ENCODE peak calls at places on chromosome 21, in five cellular contexts. K is thoracic aorta, Q is progenitor cell of endocrine pancreas, Y is choroid plexus epithelial cell, I is A549. R is an unnamed sample.

GRCh38 chr21:33698088-33698487 is 55.8 kb downstream of the ITSN1 start:
- DNase-seq in Q (no peak), K (no peak), Y (no peak), I (no peak), R (no peak)

GRCh38 chr21:38472709-38473108 is 25.6 kb downstream of the ERG start:
- DNase-seq in Q (no peak), K (no peak), I (no peak), Y (peak; percentile 42), R (no peak)

GRCh38 chr21:16124397-16125130 is 394.8 kb downstream of the USP25 start:
- DNase-seq in Q (no peak), I (peak; percentile 39), K (no peak), Y (peak; percentile 92), R (peak; percentile 90)

GRCh38 chr21:26881504-26882228 is 36.5 kb upstream of the ADAMTS1 start:
- DNase-seq in Q (no peak), I (peak; percentile 1), K (no peak), Y (peak; percentile 62), R (peak; percentile 28)

GRCh38 chr21:14913576-14914146 is 151.1 kb downstream of the NRIP1 start:
- DNase-seq in K (no peak), Y (no peak), I (no peak), Q (no peak), R (no peak)

GRCh38 chr21:42031816-42032215 is 21.7 kb upstream of the ZBTB21 start:
- DNase-seq in I (no peak), Y (no peak), K (no peak), Q (no peak), R (no peak)

GRCh38 chr21:27363719-27364479 is 397.0 kb upstream of the ADAMTS5 start:
- DNase-seq in Y (no peak), K (no peak), I (no peak), Q (no peak), R (peak; percentile 31)

GRCh38 chr21:27423906-27424595 is 457.2 kb upstream of the ADAMTS5 start:
- DNase-seq in Q (no peak), I (no peak), Y (peak; percentile 73), K (no peak), R (peak; percentile 88)

GRCh38 chr21:38037416-38037815 is 121.2 kb upstream of the KCNJ6 start:
- DNase-seq in K (no peak), Q (no peak), Y (peak; percentile 0), I (peak; percentile 47), R (peak; percentile 3)

GRCh38 chr21:33396966-33397365 is 6.2 kb upstream of the IFNGR2 start:
- DNase-seq in Y (peak; percentile 90), Q (no peak), K (no peak), I (no peak), R (peak; percentile 85)

GRCh38 chr21:46122758-46123683 is 25.1 kb downstream of the COL6A2 start:
- DNase-seq in I (no peak), Y (no peak), K (no peak), Q (no peak), R (no peak)

GRCh38 chr21:38853421-38853919 is 47.7 kb downstream of the ETS2 start:
- DNase-seq in I (peak; percentile 75), Q (no peak), K (no peak), Y (peak; percentile 93), R (peak; percentile 81)

GRCh38 chr21:45555251-45555556 is 13.0 kb upstream of the SLC19A1 start:
- DNase-seq in K (no peak), Y (no peak), I (no peak), Q (no peak), R (no peak)

GRCh38 chr21:20698585-20698984 is 299.6 kb upstream of the NCAM2 start:
- DNase-seq in Y (no peak), Q (no peak), K (no peak), I (no peak), R (no peak)

GRCh38 chr21:27564684-27565280 is 597.9 kb upstream of the ADAMTS5 start:
- DNase-seq in Q (no peak), I (peak; percentile 16), K (no peak), Y (peak; percentile 83), R (peak; percentile 69)

GRCh38 chr21:33543505-33544129 is 779 bp downstream of the SON start:
- DNase-seq in Q (peak; percentile 56), K (no peak), Y (no peak), I (no peak), R (no peak)

GRCh38 chr21:42221581-42222345 is 2.8 kb downstream of the ABCG1 start:
- DNase-seq in Y (peak; percentile 18), Q (no peak), I (no peak), K (no peak), R (no peak)

DNA sequence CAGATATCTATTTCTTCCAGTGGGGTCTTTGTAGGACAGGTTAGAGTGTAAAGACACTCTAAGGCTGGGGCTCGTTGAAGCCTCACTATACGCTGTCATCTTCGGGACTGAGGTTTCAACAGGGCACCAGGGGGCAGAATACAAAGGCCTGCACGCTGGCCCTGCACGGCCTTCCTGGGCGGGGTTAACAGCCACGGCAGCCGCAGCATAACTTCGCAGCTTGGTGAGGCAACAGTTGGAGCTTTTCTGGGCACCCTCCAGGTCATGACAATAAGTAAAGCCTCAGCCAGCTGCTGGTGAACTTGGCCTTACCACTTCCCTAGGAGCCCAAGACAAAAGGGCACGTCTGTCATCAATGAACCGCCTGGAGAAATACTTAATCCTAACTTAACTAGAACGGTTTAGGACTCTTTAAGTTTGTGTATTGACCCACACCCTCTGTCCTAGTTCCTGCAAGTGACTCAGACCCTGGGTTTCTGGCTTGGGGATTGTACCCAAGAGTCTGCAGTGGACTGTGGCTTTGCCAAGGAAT is 2.3 kb upstream of the RUNX1 start:
- DNase-seq in I (peak; percentile 79), Q (peak; percentile 56), K (peak; percentile 57), Y (peak; percentile 76), R (peak; percentile 97)
- TF ChIP-seq CTCF in I (peak; percentile 51), Q (peak; percentile 76), K (peak; percentile 30), Y (peak; percentile 69), R (peak; percentile 74)

DNA sequence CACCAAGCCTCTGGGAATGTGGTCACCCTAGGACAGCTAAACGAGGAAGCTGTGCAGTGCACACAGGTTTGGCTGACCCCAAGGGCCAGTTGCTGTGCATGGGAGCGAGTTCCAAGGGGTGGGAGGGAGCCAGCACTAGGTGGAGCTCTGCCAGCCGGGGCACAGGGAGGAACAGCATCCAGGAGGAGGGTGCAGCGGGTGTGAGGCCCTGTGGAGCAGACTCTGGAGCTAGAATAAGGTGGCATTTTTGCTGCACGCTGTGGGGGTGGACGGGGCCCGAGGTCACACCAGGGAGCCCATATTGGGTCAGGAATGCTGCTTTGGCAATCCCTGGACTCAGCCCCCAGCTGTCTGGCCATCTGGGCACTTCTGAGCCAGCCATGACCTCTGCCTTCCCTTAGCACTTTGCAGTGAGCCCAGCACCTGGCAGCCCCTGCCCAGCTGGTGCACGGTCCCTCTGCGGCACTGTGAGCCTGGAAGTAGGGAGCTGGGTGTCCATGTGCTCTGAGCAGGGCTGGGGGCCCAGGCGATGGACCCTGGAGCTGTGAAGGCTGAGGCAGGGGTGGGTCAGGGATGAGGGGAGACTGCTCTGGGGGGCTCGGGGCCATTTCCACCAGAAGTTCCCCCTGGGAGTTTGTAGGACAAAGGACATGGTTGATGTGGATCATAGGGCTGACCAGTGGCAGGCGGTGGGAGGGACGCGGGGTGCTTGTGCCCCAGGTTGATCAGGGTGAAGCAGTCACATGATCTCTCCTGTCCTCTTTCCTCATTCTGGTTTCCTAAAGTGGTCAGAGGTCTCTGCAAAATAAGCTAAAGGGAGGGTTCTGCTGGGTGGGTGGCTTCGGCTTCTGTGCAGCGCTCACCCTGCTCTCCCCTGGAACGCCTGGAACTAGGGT is 8.9 kb downstream of the PDXK start:
- DNase-seq in K (no peak), Y (peak; percentile 36), I (peak; percentile 65), Q (no peak), R (peak; percentile 25)
- TF ChIP-seq CTCF in K (no peak), Y (peak; percentile 16), I (peak; percentile 35), Q (no peak), R (no peak)

GRCh38 chr21:44509539-44509938 is 30.5 kb downstream of the KRTAP10-1 start:
- DNase-seq in I (peak; percentile 39), Q (no peak), K (no peak), Y (no peak), R (peak; percentile 7)
- TF ChIP-seq CTCF in I (no peak), Q (no peak), K (no peak), Y (no peak), R (peak; percentile 26)

GRCh38 chr21:36388835-36389234 is 3.6 kb downstream of the CHAF1B start:
- DNase-seq in Q (no peak), I (peak; percentile 52), K (no peak), Y (peak; percentile 53), R (peak; percentile 51)
- TF ChIP-seq CTCF in Q (peak; percentile 40), I (no peak), K (peak; percentile 31), Y (peak; percentile 40), R (peak; percentile 41)

GRCh38 chr21:43312011-43312410 is 114.9 kb downstream of the SIK1 start:
- DNase-seq in Q (no peak), I (no peak), K (no peak), Y (no peak), R (no peak)
- TF ChIP-seq CTCF in Q (no peak), I (no peak), K (no peak), Y (no peak), R (no peak)

GRCh38 chr21:40516336-40516735 is 330.6 kb downstream of the DSCAM start:
- DNase-seq in K (no peak), Y (no peak), Q (no peak), I (no peak), R (no peak)

GRCh38 chr21:40507978-40508377 is 339.0 kb downstream of the DSCAM start:
- DNase-seq in K (no peak), Q (no peak), Y (no peak), I (peak; percentile 56), R (peak; percentile 15)

GRCh38 chr21:40511976-40512375 is 335.0 kb downstream of the DSCAM start:
- DNase-seq in K (no peak), Y (no peak), I (peak; percentile 31), Q (no peak), R (peak; percentile 11)

GRCh38 chr21:40512590-40512989 is 334.4 kb downstream of the DSCAM start:
- DNase-seq in I (no peak), K (no peak), Y (no peak), Q (no peak), R (no peak)
- TF ChIP-seq CTCF in I (peak; percentile 23), K (no peak), Y (peak; percentile 19), Q (peak; percentile 46), R (peak; percentile 20)

DNA sequence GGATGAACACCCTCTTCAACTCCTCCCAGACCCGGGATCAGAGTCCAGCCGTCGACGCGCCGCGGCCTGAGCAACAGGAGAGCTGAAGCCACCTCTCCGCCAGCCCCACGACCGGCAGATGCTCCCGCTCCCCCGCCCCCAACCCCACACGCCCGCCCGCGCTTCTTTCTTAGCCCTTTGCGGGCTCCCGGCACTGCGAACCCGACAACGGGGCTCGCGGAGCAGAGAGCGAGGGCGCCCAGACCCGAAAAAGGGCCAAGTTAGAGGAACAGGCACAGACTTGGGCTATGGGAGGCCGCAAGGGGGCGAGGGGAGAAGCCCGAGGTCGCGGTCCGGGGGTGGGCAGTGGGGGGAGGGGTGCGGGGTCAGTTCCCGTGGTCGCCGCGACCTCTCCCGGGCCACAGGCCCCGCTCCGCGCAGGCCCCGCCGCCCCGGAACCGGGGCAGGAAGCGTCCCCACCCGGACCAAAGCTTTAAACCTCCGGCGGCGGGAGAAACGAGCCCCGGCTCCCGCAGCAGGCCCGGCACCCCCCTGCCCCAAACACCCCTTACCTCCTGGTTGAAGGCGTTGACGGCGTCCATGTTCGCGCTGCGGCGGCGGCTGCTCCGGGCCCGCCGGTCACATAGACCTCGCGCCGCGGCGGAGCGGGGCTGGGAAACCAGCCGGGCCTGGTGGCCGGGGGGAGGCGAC is 661 bp downstream of the SCAF4 start:
- DNase-seq in Q (peak; percentile 41), Y (peak; percentile 24), K (no peak), I (no peak), R (peak; percentile 34)
- TF ChIP-seq CTCF in Q (peak; percentile 49), Y (peak; percentile 7), K (no peak), I (no peak), R (peak; percentile 11)

R was measured in AG10803.